ENCODE peak calls at places on chromosomes 7 and 10, in five cellular contexts. H, G, S, Z and X are unnamed samples.

GRCh38 chr10:101986277-101986971 is 69.5 kb downstream of the ARMH3 start:
- DNase-seq in H (no peak), G (peak), S (peak), Z (peak), X (no peak)

GRCh38 chr7:55370001-55370400 is 4.9 kb downstream of the LANCL2 start:
- DNase-seq in H (no peak), G (no peak), S (no peak), Z (no peak), X (no peak)

GRCh38 chr10:97849491-97850402 is at the start of gene GOLGA7B:
- DNase-seq in H (peak), G (no peak), S (peak), Z (no peak), X (no peak)

GRCh38 chr7:124785994-124786393 is 20.4 kb upstream of the GPR37 start:
- DNase-seq in H (no peak), G (no peak), S (no peak), Z (no peak), X (no peak)

GRCh38 chr10:75035975-75036708 is 75.3 kb upstream of the SAMD8 start:
- DNase-seq in H (no peak), G (no peak), S (no peak), Z (no peak), X (no peak)

GRCh38 chr7:30866939-30867338 is 44.7 kb upstream of the AQP1 start:
- DNase-seq in H (no peak), G (no peak), S (no peak), Z (no peak), X (no peak)

GRCh38 chr10:17273403-17273802 is 45.4 kb downstream of the VIM start:
- DNase-seq in H (no peak), G (no peak), S (no peak), Z (no peak), X (no peak)

GRCh38 chr7:127705461-127705959 is 53.5 kb downstream of the SND1 start:
- DNase-seq in H (no peak), G (no peak), S (no peak), Z (no peak), X (no peak)

GRCh38 chr10:49609283-49610014 is 661 bp upstream of the SLC18A3 start:
- DNase-seq in H (no peak), G (no peak), S (no peak), Z (no peak), X (no peak)

GRCh38 chr7:83015921-83016320 is 146.8 kb downstream of the PCLO start:
- DNase-seq in H (no peak), G (no peak), S (no peak), Z (no peak), X (no peak)

GRCh38 chr10:7445474-7446135 is 34.8 kb upstream of the SFMBT2 start:
- DNase-seq in H (no peak), G (no peak), S (no peak), Z (no peak), X (no peak)

GRCh38 chr7:33841658-33842057 is 63.7 kb upstream of the BMPER start:
- DNase-seq in H (no peak), G (no peak), S (peak), Z (no peak), X (no peak)

GRCh38 chr10:125262414-125262813 is 102.1 kb upstream of the CTBP2 start:
- DNase-seq in H (no peak), G (no peak), S (no peak), Z (no peak), X (no peak)

GRCh38 chr10:102422586-102423129 is 2.0 kb downstream of the FBXL15 start:
- DNase-seq in H (no peak), G (peak), S (peak), Z (peak), X (no peak)

GRCh38 chr10:13773496-13774170 is 186.9 kb downstream of the PRPF18 start:
- DNase-seq in H (no peak), G (peak), S (no peak), Z (no peak), X (no peak)

GRCh38 chr7:1666251-1666778 is 3.8 kb upstream of the ELFN1 start:
- DNase-seq in H (no peak), G (no peak), S (peak), Z (no peak), X (no peak)

GRCh38 chr7:132312531-132313070 is 263.7 kb downstream of the PLXNA4 start:
- DNase-seq in H (no peak), G (no peak), S (no peak), Z (no peak), X (no peak)

GRCh38 chr10:103622286-103622685 is 128.8 kb downstream of the NEURL1 start:
- DNase-seq in H (no peak), G (no peak), S (no peak), Z (no peak), X (no peak)

GRCh38 chr7:100130608-100131453 is 4.1 kb downstream of the MBLAC1 start:
- DNase-seq in H (peak), G (peak), S (peak), Z (peak), X (no peak)

GRCh38 chr10:50992972-50993766 is 81.1 kb upstream of the PRKG1 start:
- DNase-seq in H (no peak), G (no peak), S (peak), Z (peak), X (no peak)

GRCh38 chr10:45439873-45440272 is 65.9 kb downstream of the ALOX5 start:
- DNase-seq in H (no peak), G (no peak), S (no peak), Z (no peak), X (no peak)

GRCh38 chr7:55233001-55233400 is 132.1 kb upstream of the LANCL2 start:
- DNase-seq in H (no peak), G (no peak), S (no peak), Z (no peak), X (no peak)

GRCh38 chr7:66146701-66147100 is 32.1 kb downstream of the CRCP start:
- DNase-seq in H (no peak), G (no peak), S (no peak), Z (no peak), X (no peak)

GRCh38 chr10:90306187-90306586 is 551.7 kb downstream of the HTR7 start:
- DNase-seq in H (no peak), G (peak), S (no peak), Z (no peak), X (no peak)

GRCh38 chr10:47354162-47354561 is 6.0 kb downstream of the RBP3 start:
- DNase-seq in H (no peak), G (no peak), S (no peak), Z (no peak), X (no peak)

GRCh38 chr7:49928787-49929186 is 155.3 kb downstream of the VWC2 start:
- DNase-seq in H (no peak), G (no peak), S (no peak), Z (no peak), X (no peak)

GRCh38 chr10:91077549-91078017 is 142.9 kb upstream of the PCGF5 start:
- DNase-seq in H (no peak), G (peak), S (peak), Z (peak), X (no peak)

GRCh38 chr10:69732147-69732825 is 69.4 kb upstream of the COL13A1 start:
- DNase-seq in H (no peak), G (peak), S (no peak), Z (no peak), X (no peak)

GRCh38 chr10:94224656-94225055 is 138.1 kb downstream of the NOC3L start:
- DNase-seq in H (no peak), G (no peak), S (no peak), Z (no peak), X (no peak)

GRCh38 chr10:6195376-6195775 is 7.4 kb upstream of the PFKFB3 start:
- DNase-seq in H (no peak), G (no peak), S (no peak), Z (no peak), X (no peak)
- H3K27ac ChIP-seq in H (no peak), G (peak), S (peak), Z (peak), X (peak)

DNA sequence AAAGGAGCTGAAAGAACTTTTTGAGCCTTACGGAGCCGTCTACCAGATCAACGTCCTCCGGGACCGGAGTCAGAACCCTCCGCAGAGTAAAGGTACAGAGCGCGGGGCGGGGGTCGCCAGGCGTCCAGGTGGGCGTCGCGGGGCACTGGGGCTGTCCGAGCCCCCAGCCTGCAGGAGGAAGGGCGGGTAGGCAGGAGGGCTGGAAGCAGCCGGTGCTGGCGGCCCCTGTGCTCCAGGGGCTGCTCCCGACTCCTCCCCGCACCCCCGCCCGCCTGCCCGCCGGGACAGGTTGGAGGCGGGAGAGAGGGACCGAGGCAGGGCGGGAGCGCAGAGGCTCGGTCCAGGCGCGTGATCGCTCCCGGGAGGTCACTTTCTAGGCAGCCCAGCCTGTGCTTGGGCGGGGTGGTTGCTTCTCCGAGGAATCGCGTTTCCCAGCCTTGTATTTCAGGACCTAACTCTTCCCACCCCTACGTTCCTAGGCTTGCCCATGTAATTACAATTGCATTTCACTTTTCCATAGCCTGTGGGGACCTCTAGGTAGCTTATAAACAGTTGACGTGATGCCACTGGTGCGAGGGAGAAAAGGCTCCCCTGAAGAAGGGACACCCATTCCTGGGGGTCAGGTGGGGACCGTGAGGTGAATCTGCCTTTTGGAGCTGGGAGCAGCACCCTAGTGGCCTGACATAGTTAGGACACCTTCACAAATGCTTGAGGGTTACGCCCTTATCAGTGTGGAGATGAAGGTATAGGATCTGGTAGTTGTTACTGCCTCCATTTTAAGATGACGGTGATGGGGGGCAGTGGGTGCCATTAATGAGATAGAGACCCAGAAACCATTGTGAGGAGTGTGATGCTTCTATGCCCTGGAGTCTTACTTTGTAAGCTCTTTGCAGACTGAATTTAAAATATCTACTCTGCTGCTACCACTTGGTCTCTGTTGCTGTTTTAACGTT is 148.2 kb downstream of the CELF2 start:
- DNase-seq in H (peak), G (peak), S (peak), Z (no peak), X (no peak)
- H3K27ac ChIP-seq in H (peak), G (peak), S (peak), Z (peak), X (peak)

GRCh38 chr10:59537451-59537850 is 172.2 kb downstream of the SLC16A9 start:
- DNase-seq in H (no peak), G (no peak), S (no peak), Z (no peak), X (no peak)
- H3K27ac ChIP-seq in H (no peak), G (peak), S (no peak), Z (peak), X (peak)

DNA sequence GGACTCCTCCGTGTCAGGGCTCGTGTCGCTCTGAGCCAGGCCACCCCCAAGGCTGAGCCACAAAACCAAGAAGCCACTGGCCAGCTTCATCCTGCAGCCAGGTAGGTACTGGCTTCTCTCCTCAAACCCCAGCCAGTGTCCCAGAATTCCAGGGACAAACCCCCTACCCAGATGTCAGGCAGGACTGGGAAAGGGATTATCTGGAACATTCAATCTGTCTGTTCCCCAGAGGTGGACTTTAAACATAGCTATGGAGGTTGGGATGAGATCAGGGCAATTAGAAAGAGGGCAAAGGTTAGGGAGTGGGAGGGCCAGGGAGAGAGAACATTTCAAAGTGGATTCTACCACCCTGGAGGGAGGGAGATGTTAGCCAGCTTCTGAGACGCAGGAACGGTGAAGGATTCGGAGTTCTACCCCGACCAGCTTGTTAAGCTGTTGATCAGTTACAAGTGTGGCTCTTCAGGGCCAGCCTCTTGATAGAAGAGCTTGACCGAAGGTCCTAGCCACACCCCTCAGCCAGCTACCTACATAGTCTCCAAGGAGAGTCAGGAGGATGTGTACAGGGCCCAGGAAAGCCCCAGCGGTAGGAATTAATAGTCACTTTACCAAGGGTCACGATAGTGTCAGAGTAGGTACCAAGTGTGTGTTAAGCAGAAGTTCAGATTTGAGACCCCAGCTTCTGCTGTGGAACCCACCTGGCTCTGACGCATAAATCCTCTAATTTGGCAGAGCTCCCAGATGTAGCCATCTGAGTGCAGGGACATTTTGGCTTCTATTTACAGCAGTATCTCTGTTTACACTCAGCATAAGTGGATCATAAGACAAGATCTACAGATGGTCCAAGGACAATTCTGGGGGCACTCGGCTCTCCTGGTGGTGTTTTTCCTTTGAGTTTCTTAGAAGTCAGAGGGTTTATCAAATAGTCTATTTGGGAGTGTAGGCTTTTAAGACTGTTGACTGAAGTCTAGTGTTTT is at the start of gene PLA2G12B:
- DNase-seq in H (peak), G (no peak), S (no peak), Z (peak), X (no peak)
- H3K27ac ChIP-seq in H (peak), G (no peak), S (no peak), Z (no peak), X (no peak)

DNA sequence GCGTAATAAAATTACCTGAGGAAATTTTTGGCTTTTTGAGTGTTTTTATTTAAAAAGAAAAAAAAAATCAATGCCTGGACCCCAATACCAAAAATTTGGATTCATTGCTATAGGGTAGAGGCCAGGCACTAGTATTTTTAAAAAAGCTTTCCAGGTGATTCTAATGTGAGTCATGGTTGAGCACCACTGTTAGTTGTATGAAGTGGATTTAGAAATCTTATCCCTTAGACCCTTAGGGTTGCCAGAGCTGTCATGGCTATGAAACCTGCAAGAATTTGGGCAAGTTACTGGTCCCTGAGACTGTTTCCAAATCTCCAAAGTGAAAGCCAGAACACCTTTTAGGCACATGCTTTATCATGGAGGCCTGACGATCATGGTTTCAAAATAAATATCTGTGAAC is 262.5 kb downstream of the AHR start:
- DNase-seq in H (no peak), G (no peak), S (no peak), Z (no peak), X (no peak)
- H3K27ac ChIP-seq in H (no peak), G (no peak), S (no peak), Z (no peak), X (no peak)

GRCh38 chr7:123714296-123715080 is 34.3 kb downstream of the WASL start:
- DNase-seq in H (no peak), G (no peak), S (no peak), Z (no peak), X (no peak)
- H3K27ac ChIP-seq in H (no peak), G (no peak), S (no peak), Z (no peak), X (no peak)

GRCh38 chr7:191105-192034 is 1.0 kb upstream of the FAM20C start:
- DNase-seq in H (no peak), G (peak), S (peak), Z (no peak), X (no peak)

GRCh38 chr7:192701-193536 is 548 bp downstream of the FAM20C start:
- DNase-seq in H (no peak), G (no peak), S (peak), Z (no peak), X (no peak)

GRCh38 chr7:190196-190595 is 2.2 kb upstream of the FAM20C start:
- DNase-seq in H (no peak), G (no peak), S (no peak), Z (no peak), X (no peak)

GRCh38 chr7:193538-194256 is 1.3 kb downstream of the FAM20C start:
- DNase-seq in H (no peak), G (no peak), S (peak), Z (no peak), X (no peak)

DNA sequence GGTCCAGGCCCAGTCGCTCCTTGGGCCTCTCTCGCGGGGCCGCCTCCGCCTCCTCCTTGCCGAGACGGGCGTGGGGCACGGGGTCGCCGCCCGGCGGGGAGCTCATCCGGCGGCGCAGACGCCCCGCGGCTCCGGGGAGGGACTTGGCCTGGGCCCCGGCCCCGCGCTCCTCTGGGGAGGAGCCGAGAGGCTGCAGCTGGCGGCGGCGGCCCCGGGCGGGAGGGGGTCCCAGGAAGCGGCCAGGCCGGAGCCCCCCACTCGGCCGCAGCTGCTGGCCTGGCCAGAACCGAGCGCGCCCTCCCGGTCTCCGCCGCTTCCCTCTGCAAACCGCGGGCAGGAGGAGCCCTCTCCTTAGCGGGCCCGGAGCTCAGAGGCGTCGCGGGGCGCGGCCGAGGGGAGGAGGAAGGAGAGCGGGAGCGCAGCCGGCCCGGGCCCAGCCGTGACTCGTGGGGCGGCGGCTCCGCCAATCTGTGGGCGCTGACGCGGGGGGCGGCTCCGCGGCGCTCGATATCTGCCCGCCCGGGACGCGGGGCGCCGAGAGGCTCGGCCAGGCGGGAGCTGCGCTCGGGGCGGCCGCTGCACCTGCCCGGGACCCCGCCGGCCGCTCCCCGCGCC is at the start of gene FAM20C:
- DNase-seq in H (peak), G (peak), S (peak), Z (peak), X (no peak)
- H3K27ac ChIP-seq in H (no peak), G (peak), S (peak), Z (peak), X (peak)

GRCh38 chr10:100333821-100334469 is 3.9 kb upstream of the PKD2L1 start:
- DNase-seq in H (no peak), G (no peak), S (no peak), Z (no peak), X (no peak)
- H3K27ac ChIP-seq in H (no peak), G (no peak), S (no peak), Z (no peak), X (no peak)

DNA sequence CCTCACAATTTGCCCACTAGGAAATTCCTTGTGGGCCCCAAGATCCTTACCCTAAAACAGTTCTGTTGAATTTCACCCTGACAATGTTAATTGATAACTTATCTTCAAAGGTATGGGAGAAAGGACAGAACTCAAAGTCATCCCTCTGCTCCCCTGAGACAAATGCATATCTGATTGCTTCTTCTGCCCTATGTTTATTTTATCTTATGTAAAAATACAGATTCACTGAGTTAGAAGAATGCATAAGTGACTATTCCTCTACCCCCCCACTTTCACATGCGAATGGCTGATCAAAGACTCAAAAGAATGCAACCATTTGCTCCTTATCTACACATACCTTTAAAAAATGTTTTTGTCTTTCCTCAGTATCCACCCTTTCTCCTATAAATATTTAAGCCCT is 235.7 kb upstream of the SEMA3C start:
- DNase-seq in H (no peak), G (no peak), S (no peak), Z (no peak), X (no peak)
- H3K27ac ChIP-seq in H (no peak), G (no peak), S (peak), Z (no peak), X (no peak)